ENCODE peak calls at places on chromosomes 4 and X, in nine cellular contexts. X is left ventricle myocardium inferior; F is IMR-90; D is aorta; P is Karpas-422; A is left lung; M is stomach; I is CD4-positive, alpha-beta T cell; B is HepG2. E is an unnamed sample.
A peak's percentile ranks its signal among the peaks of the same experiment; 100 is the strongest.

GRCh38 chr4:20305976-20306375 is 54.3 kb downstream of the SLIT2 start:
- DNase-seq in X (no peak), F (peak; percentile 59), D (no peak), P (peak; percentile 42), A (no peak), M (no peak), I (no peak), B (no peak), E (no peak)

GRCh38 chr4:17544831-17545234 is 29.9 kb downstream of the CLRN2 start:
- DNase-seq in X (no peak), F (no peak), D (no peak), P (no peak), A (no peak), M (peak; percentile 28), I (no peak), B (peak; percentile 68), E (no peak)

GRCh38 chrX:118370921-118371624 is 25.2 kb downstream of the WDR44 start:
- DNase-seq in X (no peak), F (peak; percentile 65), D (no peak), P (peak; percentile 20), A (no peak), M (no peak), I (no peak), B (peak; percentile 2), E (no peak)

GRCh38 chr4:120096508-120097297 is 30.1 kb upstream of the MAD2L1 start:
- DNase-seq in X (no peak), F (peak; percentile 5), D (no peak), P (no peak), A (no peak), M (no peak), I (no peak), B (no peak), E (no peak)

GRCh38 chr4:140724780-140725179 is 31.4 kb downstream of the TBC1D9 start:
- DNase-seq in X (no peak), F (peak; percentile 11), D (no peak), P (no peak), A (no peak), M (no peak), I (no peak), B (no peak), E (no peak)

GRCh38 chr4:13888112-13888511 is 260.6 kb upstream of the BOD1L1 start:
- DNase-seq in X (no peak), F (peak; percentile 93), D (no peak), P (no peak), A (no peak), M (no peak), I (no peak), B (no peak), E (no peak)

GRCh38 chrX:67684136-67684535 is 140.3 kb downstream of the AR start:
- DNase-seq in X (no peak), F (no peak), D (no peak), P (no peak), A (no peak), M (no peak), I (no peak), B (no peak), E (no peak)

GRCh38 chr4:15717126-15717525 is 14.3 kb downstream of the BST1 start:
- DNase-seq in X (no peak), F (peak; percentile 59), D (no peak), P (no peak), A (no peak), M (no peak), I (no peak), B (no peak), E (no peak)

GRCh38 chr4:62434921-62435320 is 1234.8 kb downstream of the ADGRL3 start:
- DNase-seq in X (no peak), F (no peak), D (no peak), P (no peak), A (no peak), M (no peak), I (no peak), B (no peak), E (no peak)

GRCh38 chr4:5341151-5341925 is 290.1 kb downstream of the STK32B start:
- DNase-seq in X (no peak), F (no peak), D (no peak), P (no peak), A (no peak), M (no peak), I (no peak), B (no peak), E (no peak)

GRCh38 chr4:119672938-119673337 is 44.3 kb upstream of the PDE5A start:
- DNase-seq in X (no peak), F (no peak), D (no peak), P (no peak), A (no peak), M (no peak), I (no peak), B (no peak), E (no peak)

GRCh38 chr4:75327804-75328512 is 186.2 kb downstream of the RCHY1 start:
- DNase-seq in X (no peak), F (no peak), D (peak; percentile 46), P (no peak), A (no peak), M (no peak), I (no peak), B (no peak), E (no peak)

GRCh38 chr4:169774466-169775445 is 17.0 kb upstream of the HPF1 start:
- DNase-seq in X (no peak), F (no peak), D (no peak), P (no peak), A (peak; percentile 79), M (no peak), I (peak; percentile 23), B (no peak), E (no peak)

GRCh38 chr4:34720563-34720962 is 1523.8 kb downstream of the ARAP2 start:
- DNase-seq in X (no peak), F (peak; percentile 24), D (no peak), P (peak; percentile 61), A (no peak), M (no peak), I (no peak), B (peak; percentile 17), E (no peak)

GRCh38 chr4:8348071-8348470 is 78.5 kb downstream of the HTRA3 start:
- DNase-seq in X (no peak), F (no peak), D (no peak), P (no peak), A (no peak), M (peak; percentile 1), I (no peak), B (no peak), E (no peak)

GRCh38 chrX:110563276-110563675 is 204.6 kb downstream of the RTL9 start:
- DNase-seq in X (no peak), F (no peak), D (no peak), P (no peak), A (no peak), M (no peak), I (no peak), B (no peak), E (no peak)

GRCh38 chrX:30533261-30533660 is 44.3 kb downstream of the TASL start:
- DNase-seq in X (no peak), F (peak; percentile 32), D (no peak), P (no peak), A (no peak), M (no peak), I (no peak), B (no peak), E (no peak)

GRCh38 chrX:92260102-92260501 is 480.9 kb downstream of the PCDH11X start:
- DNase-seq in X (no peak), F (no peak), D (no peak), P (no peak), A (no peak), M (no peak), I (no peak), B (no peak), E (no peak)

GRCh38 chrX:40176979-40177430 is 79.2 kb upstream of the BCOR start:
- DNase-seq in X (no peak), F (no peak), D (peak; percentile 57), P (no peak), A (no peak), M (no peak), I (no peak), B (peak; percentile 50), E (no peak)

GRCh38 chrX:63466690-63467089 is 115.6 kb upstream of the SPIN4 start:
- DNase-seq in X (no peak), F (no peak), D (no peak), P (no peak), A (no peak), M (no peak), I (no peak), B (no peak), E (no peak)

GRCh38 chrX:63475200-63475599 is 124.1 kb upstream of the SPIN4 start:
- DNase-seq in X (no peak), F (no peak), D (no peak), P (no peak), A (no peak), M (no peak), I (no peak), B (no peak), E (no peak)

GRCh38 chrX:63470506-63470905 is 119.4 kb upstream of the SPIN4 start:
- DNase-seq in X (no peak), F (no peak), D (no peak), P (no peak), A (no peak), M (no peak), I (no peak), B (no peak), E (no peak)

DNA sequence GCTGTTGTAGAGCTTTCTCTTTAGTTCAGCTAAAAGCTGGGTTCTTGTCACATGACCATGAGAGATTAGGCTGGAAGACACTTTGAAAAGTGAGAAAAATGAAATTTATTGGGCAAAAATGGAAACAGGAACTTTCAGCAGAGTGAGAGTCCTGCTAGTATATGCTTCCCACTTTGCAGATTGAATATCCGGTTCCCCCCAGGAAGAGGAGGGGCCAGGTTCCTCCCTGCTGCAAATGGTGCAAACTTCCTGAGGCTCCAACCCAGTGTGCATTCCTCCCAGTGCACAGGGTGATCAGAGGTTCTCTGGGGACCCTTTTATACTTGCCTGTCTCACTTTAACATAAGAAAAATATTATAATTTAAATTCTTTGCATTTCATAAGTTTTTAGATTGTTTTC is 119.9 kb upstream of the SPIN4 start:
- DNase-seq in X (no peak), F (no peak), D (no peak), P (no peak), A (no peak), M (no peak), I (no peak), B (no peak), E (no peak)
- H3K9me3 ChIP-seq in X (peaks cover 41% of the 10 kb centered on the region), F (peaks cover 10% of the 10 kb centered on the region), D (peaks cover 2% of the 10 kb centered on the region), P (peaks cover 51% of the 10 kb centered on the region), A (peaks cover 58% of the 10 kb centered on the region), M (peaks cover 37% of the 10 kb centered on the region), I (peaks cover 46% of the 10 kb centered on the region), B (peaks cover 12% of the 10 kb centered on the region), E (no peaks in the 10 kb centered on the region)

GRCh38 chrX:135287266-135287823 is 21.9 kb upstream of the ETDC start:
- DNase-seq in X (no peak), F (no peak), D (no peak), P (no peak), A (no peak), M (no peak), I (no peak), B (no peak), E (no peak)
- H3K9me3 ChIP-seq in X (peaks cover 85% of the 10 kb centered on the region), F (peaks cover 29% of the 10 kb centered on the region), D (peaks cover 14% of the 10 kb centered on the region), P (peaks cover 40% of the 10 kb centered on the region), A (peaks cover 82% of the 10 kb centered on the region), M (peaks cover 77% of the 10 kb centered on the region), I (peaks cover 65% of the 10 kb centered on the region), B (no peaks in the 10 kb centered on the region), E (peaks cover 50% of the 10 kb centered on the region)

GRCh38 chrX:99572711-99573110 is 837.4 kb downstream of the PCDH19 start:
- DNase-seq in X (no peak), F (no peak), D (no peak), P (no peak), A (no peak), M (no peak), I (no peak), B (no peak), E (no peak)
- H3K9me3 ChIP-seq in X (peaks cover 13% of the 10 kb centered on the region), F (peaks cover 6% of the 10 kb centered on the region), D (no peaks in the 10 kb centered on the region), P (peaks cover 27% of the 10 kb centered on the region), A (peaks cover 6% of the 10 kb centered on the region), M (no peaks in the 10 kb centered on the region), I (peaks cover 3% of the 10 kb centered on the region), B (peaks cover 16% of the 10 kb centered on the region), E (peaks cover 3% of the 10 kb centered on the region)

GRCh38 chrX:145953628-145954027 is 136.0 kb downstream of the SLITRK2 start:
- DNase-seq in X (no peak), F (no peak), D (no peak), P (no peak), A (no peak), M (no peak), I (no peak), B (no peak), E (no peak)
- H3K9me3 ChIP-seq in X (no peaks in the 10 kb centered on the region), F (peaks cover 2% of the 10 kb centered on the region), D (no peaks in the 10 kb centered on the region), P (peaks cover 27% of the 10 kb centered on the region), A (no peaks in the 10 kb centered on the region), M (no peaks in the 10 kb centered on the region), I (no peaks in the 10 kb centered on the region), B (peaks cover 65% of the 10 kb centered on the region), E (no peaks in the 10 kb centered on the region)

E was measured in tibial nerve.